ENCODE peak calls at places on chromosomes 5 and 9, in nine cellular contexts. F, J, W, D, U, E, Q, T and L are unnamed samples. For H3K4me1, the result is how much of the 10 kb centered on the place peaks cover.

GRCh38 chr5:179264641-179265528 is 80.4 kb downstream of the ADAMTS2 start:
- DNase-seq in F (no peak), D (no peak), Q (no peak), U (no peak), E (peak), T (peak), J (no peak), W (peak), L (peak)

GRCh38 chr5:80474929-80475328 is 13.0 kb upstream of the FAM151B start:
- DNase-seq in T (no peak), E (no peak), D (no peak), F (no peak), Q (no peak), J (no peak), U (no peak), W (no peak), L (no peak)

GRCh38 chr9:114879165-114879564 is 51.2 kb downstream of the TNFSF8 start:
- DNase-seq in Q (no peak), W (no peak), F (no peak), E (no peak), D (no peak), T (no peak), J (no peak), U (no peak), L (no peak)

GRCh38 chr9:69740872-69741505 is 18.8 kb downstream of the PTAR1 start:
- DNase-seq in F (no peak), T (no peak), W (no peak), Q (no peak), U (no peak), E (no peak), J (no peak), D (no peak), L (no peak)

GRCh38 chr9:84583866-84584265 is 85.7 kb upstream of the NTRK2 start:
- DNase-seq in E (no peak), F (no peak), T (no peak), W (no peak), Q (no peak), D (no peak), J (no peak), U (no peak), L (no peak)

GRCh38 chr5:60387041-60387440 is 312.9 kb downstream of the DEPDC1B start:
- DNase-seq in U (peak), D (no peak), W (no peak), T (no peak), E (no peak), Q (no peak), F (no peak), J (no peak), L (no peak)

GRCh38 chr9:136081113-136081825 is 13.8 kb downstream of the NACC2 start:
- DNase-seq in E (no peak), Q (no peak), T (peak), D (peak), F (no peak), J (no peak), U (no peak), W (no peak), L (peak)

GRCh38 chr5:93717162-93717561 is 24.2 kb downstream of the POU5F2 start:
- DNase-seq in E (no peak), J (no peak), T (no peak), D (no peak), Q (no peak), U (peak), W (no peak), F (peak), L (peak)

GRCh38 chr9:123834218-123834906 is 95.6 kb downstream of the DENND1A start:
- DNase-seq in T (no peak), U (no peak), E (no peak), Q (no peak), W (no peak), J (no peak), F (no peak), D (peak), L (no peak)

GRCh38 chr9:129125478-129125877 is 14.3 kb downstream of the PTPA start:
- DNase-seq in U (peak), J (no peak), W (no peak), T (no peak), D (no peak), Q (no peak), F (no peak), E (no peak), L (no peak)

GRCh38 chr5:9015250-9015936 is 530.5 kb downstream of the SEMA5A start:
- DNase-seq in J (no peak), E (no peak), F (no peak), T (no peak), Q (no peak), U (no peak), W (no peak), D (no peak), L (no peak)

GRCh38 chr5:130002876-130003275 is 98.6 kb downstream of the CHSY3 start:
- DNase-seq in F (no peak), U (no peak), W (no peak), T (no peak), E (no peak), Q (no peak), D (no peak), J (no peak), L (no peak)

GRCh38 chr9:131635285-131635684 is 90.0 kb downstream of the PRRT1B start:
- DNase-seq in J (peak), U (peak), E (peak), F (peak), Q (peak), W (peak), T (peak), D (peak), L (no peak)

GRCh38 chr5:143836161-143836725 is 24.3 kb downstream of the HMHB1 start:
- DNase-seq in W (no peak), E (no peak), Q (no peak), J (no peak), U (no peak), T (no peak), F (no peak), D (no peak), L (no peak)

GRCh38 chr5:124979174-124979573 is 232.7 kb upstream of the ZNF608 start:
- DNase-seq in U (peak), E (peak), J (no peak), D (peak), F (peak), W (no peak), Q (no peak), T (no peak), L (no peak)

GRCh38 chr5:219492-219891 is 1.4 kb downstream of the SDHA start:
- DNase-seq in E (no peak), D (peak), Q (no peak), F (peak), J (peak), W (no peak), T (no peak), U (no peak), L (no peak)

GRCh38 chr5:154370730-154371334 is 75.0 kb upstream of the SAP30L start:
- DNase-seq in Q (peak), D (no peak), U (no peak), E (no peak), F (no peak), W (no peak), T (no peak), J (no peak), L (no peak)

GRCh38 chr5:128197911-128198522 is 114.5 kb downstream of the SLC12A2 start:
- DNase-seq in D (no peak), W (no peak), Q (no peak), U (no peak), F (no peak), J (no peak), T (no peak), E (no peak), L (no peak)

GRCh38 chr9:98168153-98168780 is 24.2 kb downstream of the CORO2A start:
- DNase-seq in T (peak), F (no peak), E (no peak), Q (no peak), U (no peak), W (no peak), J (no peak), D (no peak), L (no peak)

GRCh38 chr5:138632900-138633489 is 57.8 kb upstream of the HSPA9 start:
- DNase-seq in T (peak), W (peak), F (peak), U (peak), Q (peak), J (peak), D (peak), E (peak), L (peak)

GRCh38 chr9:114282926-114283325 is 40.0 kb upstream of the ORM1 start:
- DNase-seq in U (peak), E (no peak), D (no peak), F (no peak), J (no peak), T (peak), W (peak), Q (peak), L (peak)

GRCh38 chr9:16515879-16516289 is 354.6 kb downstream of the BNC2 start:
- DNase-seq in Q (no peak), U (peak), F (peak), E (peak), D (peak), W (no peak), T (no peak), J (peak), L (no peak)

GRCh38 chr5:122311888-122312669 is at the start of gene SNCAIP:
- DNase-seq in T (peak), U (peak), J (no peak), E (peak), Q (peak), W (peak), D (peak), F (peak), L (peak)

DNA sequence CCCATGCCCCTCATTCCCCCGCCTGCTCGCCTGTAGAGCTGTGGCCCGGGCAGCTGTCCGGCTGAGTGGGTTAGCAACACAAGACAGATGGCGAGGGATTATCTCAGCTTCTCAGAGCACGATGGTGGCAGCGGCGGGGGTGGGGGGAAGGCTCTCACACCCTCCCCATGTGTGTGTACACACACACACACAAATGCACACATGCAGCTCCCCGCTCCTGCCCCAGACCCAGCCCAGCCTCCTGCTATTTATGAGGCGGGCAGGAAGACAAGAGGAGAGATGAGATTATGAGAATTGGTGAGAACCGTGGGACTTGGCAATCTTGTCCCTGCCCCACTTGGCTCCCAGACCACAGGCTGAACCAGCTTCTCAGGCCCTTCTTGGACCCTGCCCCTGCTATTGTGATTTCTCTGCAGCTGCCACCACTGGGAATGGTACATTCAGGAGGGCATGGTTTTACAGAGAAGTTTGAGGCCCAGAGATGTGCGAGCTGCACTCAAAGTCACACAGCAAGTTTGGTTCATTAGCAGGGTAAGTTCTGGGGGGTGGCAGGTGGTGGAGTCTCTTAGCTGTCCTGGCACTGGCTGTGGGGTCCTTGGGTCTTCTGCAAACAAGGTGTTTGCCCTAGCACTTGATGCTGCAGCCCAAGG is 51.0 kb upstream of the PSD2 start:
- DNase-seq in W (no peak), Q (no peak), D (no peak), F (no peak), E (no peak), J (no peak), T (no peak), U (no peak), L (no peak)
- H3K4me1 ChIP-seq in W (under half), Q (under half), D (under half), F (under half), E (under half), J (under half), T (half or more), U (under half), L (under half)

GRCh38 chr5:66009277-66009676 is 82.9 kb downstream of the ERBIN start:
- DNase-seq in J (no peak), U (no peak), E (no peak), W (no peak), D (no peak), Q (no peak), F (no peak), T (no peak), L (no peak)
- H3K4me3 ChIP-seq in J (no peak), U (no peak), E (no peak), W (no peak), D (no peak), Q (no peak), F (no peak), T (no peak), L (no peak)

GRCh38 chr5:169941542-169941941 is 38.8 kb downstream of the INSYN2B start:
- DNase-seq in J (peak), Q (no peak), E (no peak), T (no peak), W (no peak), D (no peak), U (no peak), F (no peak), L (no peak)
- H3K4me1 ChIP-seq in J (under half), Q (under half), E (under half), T (under half), W (under half), D (under half), U (under half), F (under half), L (under half)

GRCh38 chr5:109744261-109744660 is 54.5 kb downstream of the MAN2A1 start:
- DNase-seq in F (no peak), U (no peak), D (no peak), J (no peak), W (no peak), E (no peak), T (no peak), Q (no peak), L (no peak)
- H3K4me3 ChIP-seq in F (no peak), U (no peak), D (no peak), J (no peak), W (no peak), E (no peak), T (no peak), Q (no peak), L (no peak)

GRCh38 chr9:89660286-89660685 is 55.5 kb downstream of the GADD45G start:
- DNase-seq in E (no peak), F (no peak), J (no peak), Q (no peak), T (peak), D (no peak), U (no peak), W (peak), L (no peak)

GRCh38 chr9:89662718-89663246 is 58.0 kb downstream of the GADD45G start:
- DNase-seq in F (no peak), E (no peak), J (no peak), W (peak), T (peak), D (no peak), Q (no peak), U (no peak), L (no peak)

GRCh38 chr9:89663264-89663970 is 58.6 kb downstream of the GADD45G start:
- DNase-seq in D (no peak), T (peak), E (no peak), J (no peak), U (no peak), F (no peak), Q (no peak), W (peak), L (no peak)

GRCh38 chr9:89661391-89661949 is 56.7 kb downstream of the GADD45G start:
- DNase-seq in J (no peak), E (no peak), Q (peak), D (no peak), F (peak), W (peak), U (no peak), T (peak), L (no peak)

DNA sequence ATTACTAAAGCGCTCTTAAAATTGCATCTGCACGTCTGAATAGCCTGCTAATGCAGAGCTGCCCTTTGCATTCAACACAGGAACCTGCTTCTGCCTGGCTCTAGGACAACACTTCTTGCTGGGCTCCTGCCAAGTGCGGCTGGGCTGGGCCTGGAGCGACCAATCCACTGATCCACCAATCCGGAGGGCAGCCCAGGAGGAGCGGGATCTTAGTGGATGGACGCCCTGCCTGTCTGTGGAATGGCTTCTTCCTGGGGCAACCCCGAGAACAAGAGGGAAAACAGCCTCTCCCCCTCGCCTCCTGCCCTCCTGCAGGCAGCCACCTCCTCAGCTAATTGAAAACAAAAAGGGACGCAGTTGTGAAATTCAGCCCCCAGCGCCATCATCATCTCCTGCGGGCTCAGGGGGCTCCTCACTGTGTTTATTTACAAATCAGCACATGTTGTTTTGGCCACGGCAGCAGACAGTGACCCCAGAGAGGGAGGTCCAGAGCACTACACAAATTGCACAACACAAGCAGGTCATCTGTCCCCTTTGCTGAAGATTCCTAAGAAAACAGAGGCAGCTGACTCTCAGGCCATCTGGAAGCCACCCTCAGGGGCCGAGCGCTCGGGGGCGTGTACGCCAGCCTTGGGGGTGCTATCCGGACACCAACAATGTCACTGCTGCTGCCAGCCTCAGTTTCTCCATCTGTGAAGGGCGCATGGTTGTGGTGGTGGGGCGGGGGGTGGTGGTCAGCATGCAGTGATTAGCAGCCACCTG is 57.3 kb downstream of the GADD45G start:
- DNase-seq in F (peak), W (peak), E (peak), T (peak), D (peak), U (peak), Q (peak), J (peak), L (peak)
- H3K4me1 ChIP-seq in F (under half), W (half or more), E (under half), T (half or more), D (under half), U (under half), Q (under half), J (under half), L (under half)

DNA sequence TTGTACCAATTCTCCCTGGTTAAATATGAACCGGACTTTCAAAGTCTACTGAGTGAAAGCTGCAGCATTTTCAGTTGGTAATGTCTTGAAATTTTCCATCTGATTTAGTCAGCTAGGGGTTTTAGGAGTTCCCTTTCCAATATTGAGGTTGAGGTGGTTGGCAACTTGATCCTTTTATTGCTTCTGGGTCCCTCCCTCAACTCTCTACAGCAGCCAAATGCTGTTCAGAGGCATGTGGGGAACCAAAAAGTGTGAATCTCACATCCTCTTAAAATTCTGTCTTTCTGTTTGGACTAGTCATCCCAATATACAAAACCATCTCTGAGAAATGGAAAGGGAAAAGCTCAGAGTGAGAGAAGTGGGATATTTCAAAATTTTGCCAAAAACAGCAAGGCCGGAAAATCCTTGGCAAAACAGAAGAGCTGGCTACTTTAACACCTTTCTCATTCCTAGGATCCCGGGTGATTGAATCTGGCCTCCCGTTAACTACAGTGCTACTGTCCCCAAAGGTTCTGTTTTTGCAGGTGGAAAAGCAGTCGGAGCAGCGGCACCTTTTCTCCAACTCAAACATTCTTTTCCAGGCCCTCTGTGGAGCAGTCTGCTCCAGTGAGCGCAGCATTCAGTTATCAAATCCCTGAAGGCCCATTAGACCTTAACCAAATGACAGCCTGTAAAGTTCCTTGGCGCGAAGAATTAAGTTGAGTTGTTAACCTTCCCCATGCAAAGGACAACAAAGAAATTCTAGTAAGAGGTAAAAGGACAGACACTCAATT is 345.9 kb upstream of the NUDT12 start:
- DNase-seq in F (no peak), U (no peak), J (no peak), D (peak), W (no peak), T (no peak), E (no peak), Q (no peak), L (no peak)
- H3K4me3 ChIP-seq in F (no peak), U (no peak), J (no peak), D (no peak), W (no peak), T (no peak), E (no peak), Q (no peak), L (no peak)

GRCh38 chr9:133939386-133939785 is 52.7 kb downstream of the VAV2 start:
- DNase-seq in F (no peak), D (no peak), U (no peak), Q (no peak), W (no peak), E (no peak), J (no peak), T (peak), L (no peak)

GRCh38 chr9:133935328-133936040 is 56.6 kb downstream of the VAV2 start:
- DNase-seq in D (no peak), J (peak), U (no peak), Q (peak), F (no peak), T (no peak), W (no peak), E (no peak), L (no peak)

GRCh38 chr9:133938086-133938485 is 54.0 kb downstream of the VAV2 start:
- DNase-seq in J (no peak), E (no peak), T (no peak), Q (no peak), U (no peak), W (no peak), D (no peak), F (no peak), L (no peak)

GRCh38 chr9:133938670-133939258 is 53.4 kb downstream of the VAV2 start:
- DNase-seq in T (no peak), D (no peak), W (no peak), J (no peak), F (no peak), Q (no peak), E (no peak), U (no peak), L (no peak)

GRCh38 chr9:133937120-133937519 is 55.0 kb downstream of the VAV2 start:
- DNase-seq in U (no peak), D (no peak), T (no peak), F (no peak), E (no peak), Q (no peak), W (no peak), J (no peak), L (no peak)
- H3K4me1 ChIP-seq in U (under half), D (under half), T (under half), F (under half), E (under half), Q (under half), W (under half), J (under half), L (under half)

GRCh38 chr9:132670816-132671371 is 630 bp downstream of the GTF3C4 start:
- DNase-seq in Q (peak), T (peak), J (no peak), D (peak), W (peak), U (peak), E (peak), F (peak), L (peak)
- H3K4me3 ChIP-seq in Q (peak), T (peak), J (peak), D (peak), W (peak), U (peak), E (peak), F (peak), L (peak)

GRCh38 chr5:87229780-87230179 is 37.9 kb upstream of the RASA1 start:
- DNase-seq in J (no peak), T (no peak), E (no peak), U (no peak), Q (no peak), F (no peak), W (no peak), D (no peak), L (no peak)
- H3K4me1 ChIP-seq in J (under half), T (under half), E (under half), U (under half), Q (under half), F (under half), W (under half), D (under half), L (under half)

DNA sequence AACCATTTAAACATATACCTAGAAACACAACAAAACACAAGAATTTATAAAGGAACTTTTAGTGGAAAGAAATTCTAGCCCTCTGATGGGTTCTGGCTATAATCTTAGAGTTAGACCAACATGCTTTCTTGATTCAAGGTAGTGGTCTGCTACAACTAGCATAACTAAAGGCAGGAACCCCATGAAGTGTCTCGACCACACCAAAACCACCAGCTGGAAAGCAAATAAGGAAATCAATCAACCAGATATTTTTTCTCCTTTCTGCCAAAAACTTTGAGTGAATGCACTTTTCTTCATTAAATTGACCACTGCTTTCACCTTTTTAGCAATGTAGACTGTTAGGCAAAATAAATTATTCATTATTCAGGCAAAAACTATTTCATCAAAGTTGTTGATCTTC is 346.4 kb downstream of the EBF1 start:
- DNase-seq in T (no peak), Q (no peak), J (no peak), W (no peak), U (no peak), E (no peak), F (no peak), D (no peak), L (no peak)
- H3K4me3 ChIP-seq in T (no peak), Q (no peak), J (no peak), W (no peak), U (no peak), E (no peak), F (no peak), D (no peak), L (no peak)